ENCODE peak calls at places on chromosomes 12 and 14, in seven cellular contexts. One of them, this sample, is unnamed.

GRCh38 chr12:5102261-5102789 is 58.6 kb downstream of the KCNA5 start:
- DNase-seq in cardiac muscle cell: no peak
- DNase-seq in GM23338: no peak
- DNase-seq in OCI-LY7: no peak
- DNase-seq in DND-41: no peak
- DNase-seq in right lobe of liver: no peak
- DNase-seq in brain microvascular endothelial cell: peak
- DNase-seq in this sample: peak

GRCh38 chr12:101713059-101713682 is 15.7 kb downstream of the CHPT1 start:
- DNase-seq in cardiac muscle cell: peak
- DNase-seq in GM23338: no peak
- DNase-seq in OCI-LY7: no peak
- DNase-seq in DND-41: no peak
- DNase-seq in right lobe of liver: peak
- DNase-seq in brain microvascular endothelial cell: no peak
- DNase-seq in this sample: no peak

GRCh38 chr14:80862983-80863382 is 78.6 kb downstream of the CEP128 start:
- DNase-seq in cardiac muscle cell: no peak
- DNase-seq in GM23338: no peak
- DNase-seq in OCI-LY7: no peak
- DNase-seq in DND-41: no peak
- DNase-seq in right lobe of liver: no peak
- DNase-seq in brain microvascular endothelial cell: no peak
- DNase-seq in this sample: no peak

GRCh38 chr12:96876966-96877365 is 30.1 kb upstream of the NEDD1 start:
- DNase-seq in cardiac muscle cell: no peak
- DNase-seq in GM23338: no peak
- DNase-seq in OCI-LY7: no peak
- DNase-seq in DND-41: no peak
- DNase-seq in right lobe of liver: no peak
- DNase-seq in brain microvascular endothelial cell: peak
- DNase-seq in this sample: no peak

GRCh38 chr12:2876431-2877046 is 435 bp downstream of the FOXM1 start:
- DNase-seq in cardiac muscle cell: no peak
- DNase-seq in GM23338: peak
- DNase-seq in OCI-LY7: peak
- DNase-seq in DND-41: peak
- DNase-seq in right lobe of liver: no peak
- DNase-seq in brain microvascular endothelial cell: no peak
- DNase-seq in this sample: peak

GRCh38 chr14:32038876-32039275 is 38.2 kb upstream of the ARHGAP5 start:
- DNase-seq in cardiac muscle cell: no peak
- DNase-seq in GM23338: no peak
- DNase-seq in OCI-LY7: no peak
- DNase-seq in DND-41: no peak
- DNase-seq in right lobe of liver: no peak
- DNase-seq in brain microvascular endothelial cell: no peak
- DNase-seq in this sample: no peak

GRCh38 chr14:61399365-61399764 is 78.0 kb downstream of the PRKCH start:
- DNase-seq in cardiac muscle cell: no peak
- DNase-seq in GM23338: no peak
- DNase-seq in OCI-LY7: no peak
- DNase-seq in DND-41: no peak
- DNase-seq in right lobe of liver: no peak
- DNase-seq in brain microvascular endothelial cell: no peak
- DNase-seq in this sample: no peak

GRCh38 chr14:94864421-94865195 is 94.7 kb upstream of the GSC start:
- DNase-seq in cardiac muscle cell: no peak
- DNase-seq in GM23338: peak
- DNase-seq in OCI-LY7: no peak
- DNase-seq in DND-41: no peak
- DNase-seq in right lobe of liver: no peak
- DNase-seq in brain microvascular endothelial cell: no peak
- DNase-seq in this sample: no peak

GRCh38 chr14:102878970-102879460 is 43.4 kb upstream of the AMN start:
- DNase-seq in cardiac muscle cell: no peak
- DNase-seq in GM23338: no peak
- DNase-seq in OCI-LY7: no peak
- DNase-seq in DND-41: no peak
- DNase-seq in right lobe of liver: peak
- DNase-seq in brain microvascular endothelial cell: no peak
- DNase-seq in this sample: no peak

GRCh38 chr12:54830199-54830598 is 24.1 kb upstream of the MUCL1 start:
- DNase-seq in cardiac muscle cell: no peak
- DNase-seq in GM23338: no peak
- DNase-seq in OCI-LY7: no peak
- DNase-seq in DND-41: no peak
- DNase-seq in right lobe of liver: no peak
- DNase-seq in brain microvascular endothelial cell: no peak
- DNase-seq in this sample: no peak

GRCh38 chr12:54821676-54822075 is 32.6 kb upstream of the MUCL1 start:
- DNase-seq in cardiac muscle cell: no peak
- DNase-seq in GM23338: no peak
- DNase-seq in OCI-LY7: no peak
- DNase-seq in DND-41: no peak
- DNase-seq in right lobe of liver: no peak
- DNase-seq in brain microvascular endothelial cell: no peak
- DNase-seq in this sample: no peak

DNA sequence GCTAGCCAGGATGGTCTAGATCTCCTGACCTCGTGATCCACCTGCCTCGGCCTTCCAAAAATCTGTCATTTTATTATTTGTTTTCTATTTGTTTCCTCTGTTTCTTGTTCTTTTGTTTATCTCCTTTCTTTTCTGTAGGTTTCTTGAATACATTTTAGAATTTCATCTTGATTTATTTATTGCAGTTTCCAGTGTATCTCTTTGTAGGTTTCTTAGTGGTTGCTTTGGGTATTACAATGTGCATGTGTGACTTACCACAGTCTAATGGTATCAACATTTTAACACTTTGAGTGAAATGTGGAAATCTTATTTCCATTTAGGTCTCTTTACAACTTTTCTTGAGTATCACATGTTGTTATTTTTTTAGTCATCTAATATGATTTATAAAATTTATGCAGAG is 29.9 kb upstream of the MUCL1 start:
- DNase-seq in cardiac muscle cell: no peak
- DNase-seq in GM23338: peak
- DNase-seq in OCI-LY7: no peak
- DNase-seq in DND-41: no peak
- DNase-seq in right lobe of liver: no peak
- DNase-seq in brain microvascular endothelial cell: no peak
- DNase-seq in this sample: no peak
- TF ChIP-seq CTCF in cardiac muscle cell: no peak
- TF ChIP-seq CTCF in GM23338: no peak
- TF ChIP-seq CTCF in OCI-LY7: peak
- TF ChIP-seq CTCF in DND-41: peak
- TF ChIP-seq CTCF in right lobe of liver: peak
- TF ChIP-seq CTCF in brain microvascular endothelial cell: no peak
- TF ChIP-seq CTCF in this sample: no peak

DNA sequence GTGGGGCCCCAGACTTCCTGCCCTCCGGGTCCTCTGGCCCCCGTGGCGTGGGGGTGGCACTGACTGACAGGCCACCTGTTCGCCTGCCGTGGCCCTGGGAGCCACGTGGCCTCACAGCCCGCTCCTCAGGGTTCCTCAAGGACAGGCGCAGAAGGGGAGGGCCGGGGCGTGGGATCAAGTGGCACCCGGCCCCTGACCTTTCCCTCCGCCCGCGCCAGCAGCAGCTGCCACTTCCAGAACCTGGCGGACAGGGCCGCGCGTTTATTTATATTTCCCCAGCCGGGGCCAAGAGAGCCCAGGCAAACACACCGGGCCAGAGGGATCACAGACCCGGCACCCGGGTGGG is 92.6 kb downstream of the RFLNA start:
- DNase-seq in cardiac muscle cell: no peak
- DNase-seq in GM23338: no peak
- DNase-seq in OCI-LY7: no peak
- DNase-seq in DND-41: no peak
- DNase-seq in right lobe of liver: peak
- DNase-seq in brain microvascular endothelial cell: no peak
- DNase-seq in this sample: no peak
- H3K4me3 ChIP-seq in cardiac muscle cell: no peak
- H3K4me3 ChIP-seq in GM23338: no peak
- H3K4me3 ChIP-seq in OCI-LY7: no peak
- H3K4me3 ChIP-seq in DND-41: no peak
- H3K4me3 ChIP-seq in right lobe of liver: peak
- H3K4me3 ChIP-seq in brain microvascular endothelial cell: peak
- H3K4me3 ChIP-seq in this sample: peak

GRCh38 chr12:57896437-57897201 is 44.7 kb upstream of the ATP23 start:
- DNase-seq in cardiac muscle cell: peak
- DNase-seq in GM23338: peak
- DNase-seq in OCI-LY7: no peak
- DNase-seq in DND-41: no peak
- DNase-seq in right lobe of liver: peak
- DNase-seq in brain microvascular endothelial cell: peak
- DNase-seq in this sample: peak
- TF ChIP-seq CTCF in cardiac muscle cell: peak
- TF ChIP-seq CTCF in GM23338: peak
- TF ChIP-seq CTCF in OCI-LY7: no peak
- TF ChIP-seq CTCF in DND-41: no peak
- TF ChIP-seq CTCF in right lobe of liver: peak
- TF ChIP-seq CTCF in brain microvascular endothelial cell: peak
- TF ChIP-seq CTCF in this sample: peak

GRCh38 chr12:13177373-13177772 is 19.2 kb upstream of the EMP1 start:
- DNase-seq in cardiac muscle cell: no peak
- DNase-seq in GM23338: no peak
- DNase-seq in OCI-LY7: no peak
- DNase-seq in DND-41: no peak
- DNase-seq in right lobe of liver: no peak
- DNase-seq in brain microvascular endothelial cell: peak
- DNase-seq in this sample: no peak

GRCh38 chr12:13177896-13178295 is 18.6 kb upstream of the EMP1 start:
- DNase-seq in cardiac muscle cell: no peak
- DNase-seq in GM23338: no peak
- DNase-seq in OCI-LY7: no peak
- DNase-seq in DND-41: no peak
- DNase-seq in right lobe of liver: no peak
- DNase-seq in brain microvascular endothelial cell: no peak
- DNase-seq in this sample: no peak

GRCh38 chr12:13173537-13173936 is 23.0 kb upstream of the EMP1 start:
- DNase-seq in cardiac muscle cell: no peak
- DNase-seq in GM23338: no peak
- DNase-seq in OCI-LY7: no peak
- DNase-seq in DND-41: no peak
- DNase-seq in right lobe of liver: no peak
- DNase-seq in brain microvascular endothelial cell: peak
- DNase-seq in this sample: peak

GRCh38 chr12:13176257-13176656 is 20.3 kb upstream of the EMP1 start:
- DNase-seq in cardiac muscle cell: no peak
- DNase-seq in GM23338: no peak
- DNase-seq in OCI-LY7: no peak
- DNase-seq in DND-41: no peak
- DNase-seq in right lobe of liver: no peak
- DNase-seq in brain microvascular endothelial cell: no peak
- DNase-seq in this sample: no peak

GRCh38 chr12:13175499-13175898 is 21.0 kb upstream of the EMP1 start:
- DNase-seq in cardiac muscle cell: no peak
- DNase-seq in GM23338: no peak
- DNase-seq in OCI-LY7: no peak
- DNase-seq in DND-41: no peak
- DNase-seq in right lobe of liver: no peak
- DNase-seq in brain microvascular endothelial cell: no peak
- DNase-seq in this sample: no peak
- H3K4me3 ChIP-seq in cardiac muscle cell: no peak
- H3K4me3 ChIP-seq in GM23338: no peak
- H3K4me3 ChIP-seq in OCI-LY7: no peak
- H3K4me3 ChIP-seq in DND-41: no peak
- H3K4me3 ChIP-seq in right lobe of liver: no peak
- H3K4me3 ChIP-seq in brain microvascular endothelial cell: no peak
- H3K4me3 ChIP-seq in this sample: no peak

GRCh38 chr14:22846811-22847307 is 10.5 kb downstream of the MMP14 start:
- DNase-seq in cardiac muscle cell: no peak
- DNase-seq in GM23338: no peak
- DNase-seq in OCI-LY7: no peak
- DNase-seq in DND-41: no peak
- DNase-seq in right lobe of liver: no peak
- DNase-seq in brain microvascular endothelial cell: no peak
- DNase-seq in this sample: no peak
- TF ChIP-seq CTCF in cardiac muscle cell: no peak
- TF ChIP-seq CTCF in GM23338: no peak
- TF ChIP-seq CTCF in OCI-LY7: no peak
- TF ChIP-seq CTCF in DND-41: no peak
- TF ChIP-seq CTCF in right lobe of liver: no peak
- TF ChIP-seq CTCF in brain microvascular endothelial cell: peak
- TF ChIP-seq CTCF in this sample: no peak

GRCh38 chr14:84409435-84409834 is 1120.5 kb upstream of the FLRT2 start:
- DNase-seq in cardiac muscle cell: no peak
- DNase-seq in GM23338: no peak
- DNase-seq in OCI-LY7: no peak
- DNase-seq in DND-41: no peak
- DNase-seq in right lobe of liver: no peak
- DNase-seq in brain microvascular endothelial cell: peak
- DNase-seq in this sample: no peak
- H3K4me3 ChIP-seq in cardiac muscle cell: no peak
- H3K4me3 ChIP-seq in GM23338: no peak
- H3K4me3 ChIP-seq in OCI-LY7: no peak
- H3K4me3 ChIP-seq in DND-41: no peak
- H3K4me3 ChIP-seq in right lobe of liver: no peak
- H3K4me3 ChIP-seq in brain microvascular endothelial cell: no peak
- H3K4me3 ChIP-seq in this sample: no peak

This sample was measured in astrocyte of the spinal cord.